ENCODE peak calls at places on chromosomes 4 and X, in seven cellular contexts. U is posterior vena cava, C is heart right ventricle, N is choroid plexus epithelial cell, M is ELF-1, Q is fibroblast of the aortic adventitia, J is kidney. H is an unnamed sample.

GRCh38 chr4:174041555-174042110 is 241.8 kb downstream of the FBXO8 start:
- DNase-seq in U (no peak), C (no peak), N (no peak), M (no peak), Q (no peak), J (no peak), H (no peak)

GRCh38 chr4:86357608-86358007 is 2.2 kb downstream of the MAPK10 start:
- DNase-seq in U (no peak), C (no peak), N (peak; percentile 9), M (no peak), Q (no peak), J (no peak), H (no peak)

GRCh38 chrX:21781525-21781924 is 23.6 kb upstream of the SMPX start:
- DNase-seq in U (no peak), C (no peak), N (peak; percentile 24), M (no peak), Q (no peak), J (no peak), H (no peak)

GRCh38 chr4:140672366-140672765 is 83.8 kb downstream of the TBC1D9 start:
- DNase-seq in U (no peak), C (no peak), N (no peak), M (no peak), Q (no peak), J (no peak), H (no peak)

GRCh38 chrX:13364230-13364629 is 44.4 kb upstream of the ATXN3L start:
- DNase-seq in U (no peak), C (no peak), N (no peak), M (no peak), Q (no peak), J (no peak), H (no peak)

GRCh38 chr4:26736621-26737020 is 124.0 kb upstream of the STIM2 start:
- DNase-seq in U (no peak), C (no peak), N (peak; percentile 28), M (no peak), Q (no peak), J (no peak), H (no peak)

GRCh38 chr4:37645736-37646135 is 40.4 kb downstream of the RELL1 start:
- DNase-seq in U (no peak), C (no peak), N (no peak), M (peak; percentile 88), Q (no peak), J (no peak), H (no peak)

GRCh38 chrX:129572422-129572821 is 32.4 kb downstream of the OCRL start:
- DNase-seq in U (no peak), C (no peak), N (no peak), M (no peak), Q (peak; percentile 42), J (no peak), H (no peak)

GRCh38 chrX:154761977-154762528 is 611 bp upstream of the DKC1 start:
- DNase-seq in U (no peak), C (no peak), N (no peak), M (no peak), Q (no peak), J (no peak), H (no peak)

GRCh38 chr4:38306482-38307071 is 346.4 kb downstream of the PTTG2 start:
- DNase-seq in U (no peak), C (no peak), N (no peak), M (no peak), Q (no peak), J (no peak), H (no peak)

GRCh38 chrX:109782994-109783711 is 50.1 kb upstream of the ACSL4 start:
- DNase-seq in U (no peak), C (no peak), N (peak; percentile 20), M (no peak), Q (no peak), J (no peak), H (no peak)

GRCh38 chr4:36233567-36234266 is 10.6 kb downstream of the ARAP2 start:
- DNase-seq in U (no peak), C (no peak), N (no peak), M (no peak), Q (no peak), J (no peak), H (no peak)

GRCh38 chrX:104113237-104113965 is 1.1 kb downstream of the ZCCHC18 start:
- DNase-seq in U (no peak), C (peak; percentile 24), N (peak; percentile 50), M (peak; percentile 85), Q (peak; percentile 42), J (peak; percentile 71), H (peak; percentile 85)

GRCh38 chr4:184983660-184984356 is 34.5 kb upstream of the HELT start:
- DNase-seq in U (peak; percentile 89), C (peak; percentile 48), N (peak; percentile 82), M (peak; percentile 67), Q (peak; percentile 43), J (peak; percentile 89), H (peak; percentile 95)

GRCh38 chrX:70826715-70827114 is 81.8 kb downstream of the TEX11 start:
- DNase-seq in U (no peak), C (no peak), N (no peak), M (no peak), Q (no peak), J (no peak), H (no peak)

GRCh38 chr4:3317011-3317655 is 24.3 kb downstream of the RGS12 start:
- DNase-seq in U (no peak), C (no peak), N (no peak), M (no peak), Q (no peak), J (peak; percentile 59), H (peak; percentile 35)

GRCh38 chr4:123580981-123581664 is 184.5 kb downstream of the SPRY1 start:
- DNase-seq in U (no peak), C (no peak), N (no peak), M (no peak), Q (no peak), J (no peak), H (no peak)

GRCh38 chr4:183563874-183564273 is 59.0 kb downstream of the ING2 start:
- DNase-seq in U (no peak), C (no peak), N (peak; percentile 46), M (no peak), Q (peak; percentile 32), J (no peak), H (no peak)

GRCh38 chrX:149760965-149761364 is 12.9 kb upstream of the HSFX1 start:
- DNase-seq in U (no peak), C (no peak), N (no peak), M (no peak), Q (no peak), J (no peak), H (peak; percentile 12)

GRCh38 chrX:78104447-78105176 is 564 bp downstream of the PGK1 start:
- DNase-seq in U (peak; percentile 86), C (peak; percentile 18), N (peak; percentile 59), M (peak; percentile 56), Q (peak; percentile 63), J (peak; percentile 81), H (peak; percentile 49)

GRCh38 chrX:46648660-46649059 is 75.1 kb downstream of the CHST7 start:
- DNase-seq in U (no peak), C (no peak), N (no peak), M (peak; percentile 63), Q (no peak), J (no peak), H (peak; percentile 58)

GRCh38 chr4:7394681-7395451 is 39.9 kb downstream of the PSAPL1 start:
- DNase-seq in U (no peak), C (no peak), N (no peak), M (no peak), Q (no peak), J (no peak), H (peak; percentile 26)

H was measured in endodermal cell.